ENCODE peak calls at places on chromosome 15, in six cellular contexts. H is fibroblast of mammary gland, L is fibroblast of pulmonary artery, E is A549, S is suprapubic skin, M is cardiac muscle cell. N is an unnamed sample.

GRCh38 chr15:77747175-77748077 is 114.7 kb upstream of the LINGO1 start:
- DNase-seq in H (no peak), L (no peak), M (no peak), S (no peak), E (no peak), N (no peak)

GRCh38 chr15:68268405-68268804 is 9.1 kb upstream of the FEM1B start:
- DNase-seq in E (no peak), S (no peak), L (no peak), H (no peak), M (no peak), N (no peak)

GRCh38 chr15:93942140-93942808 is 289.1 kb upstream of the MCTP2 start:
- DNase-seq in E (no peak), H (peak), S (no peak), M (no peak), L (no peak), N (peak)

GRCh38 chr15:101463265-101463664 is 26.2 kb downstream of the PCSK6 start:
- DNase-seq in E (no peak), H (no peak), L (no peak), M (no peak), S (no peak), N (no peak)

GRCh38 chr15:88882745-88883144 is 12.6 kb downstream of the HAPLN3 start:
- DNase-seq in M (no peak), H (peak), L (peak), S (no peak), E (no peak), N (peak)

GRCh38 chr15:101489633-101490407 is at the start of gene PCSK6:
- DNase-seq in L (no peak), M (peak), H (no peak), E (peak), S (no peak), N (no peak)

GRCh38 chr15:62758126-62758951 is 284.2 kb upstream of the TPM1 start:
- DNase-seq in M (peak), H (peak), L (peak), S (no peak), E (peak), N (peak)

GRCh38 chr15:75347222-75348033 is 589 bp downstream of the NEIL1 start:
- DNase-seq in L (no peak), S (peak), M (peak), H (no peak), E (no peak), N (peak)

GRCh38 chr15:67176195-67176971 is 78.1 kb downstream of the AAGAB start:
- DNase-seq in H (no peak), E (no peak), M (peak), L (no peak), S (peak), N (no peak)

GRCh38 chr15:88705769-88706165 is 67.0 kb downstream of the ISG20 start:
- DNase-seq in H (no peak), S (no peak), L (no peak), M (no peak), E (no peak), N (no peak)

GRCh38 chr15:89486726-89487050 is 9.7 kb downstream of the RHCG start:
- DNase-seq in H (no peak), S (no peak), E (no peak), L (no peak), M (no peak), N (no peak)

GRCh38 chr15:70726753-70727152 is 36.6 kb downstream of the UACA start:
- DNase-seq in M (peak), H (peak), S (no peak), L (no peak), E (no peak), N (no peak)

GRCh38 chr15:72237286-72238224 is 6.6 kb upstream of the PKM start:
- DNase-seq in M (no peak), L (peak), S (peak), H (peak), E (peak), N (peak)

GRCh38 chr15:88256261-88257230 is at the start of gene NTRK3:
- DNase-seq in L (peak), E (peak), S (no peak), H (no peak), M (peak), N (no peak)

GRCh38 chr15:80194186-80194585 is 41.4 kb downstream of the FAH start:
- DNase-seq in L (no peak), H (no peak), M (no peak), E (no peak), S (no peak), N (no peak)

GRCh38 chr15:82554351-82554750 is 14.1 kb upstream of the RPS17 start:
- DNase-seq in L (no peak), M (no peak), E (no peak), H (peak), S (no peak), N (no peak)

GRCh38 chr15:39041979-39042485 is 477.4 kb upstream of the RASGRP1 start:
- DNase-seq in L (no peak), H (no peak), S (no peak), E (no peak), M (no peak), N (no peak)

GRCh38 chr15:80942746-80943565 is 46.7 kb downstream of the MESD start:
- DNase-seq in L (no peak), M (no peak), H (peak), E (no peak), S (peak), N (no peak)

GRCh38 chr15:62888628-62889027 is 153.9 kb upstream of the TPM1 start:
- DNase-seq in L (no peak), S (no peak), H (peak), M (no peak), E (no peak), N (peak)

GRCh38 chr15:71374607-71375352 is 259.5 kb downstream of the THSD4 start:
- DNase-seq in L (peak), M (no peak), E (no peak), S (no peak), H (peak), N (peak)

GRCh38 chr15:78910836-78911235 is 34.0 kb downstream of the CTSH start:
- DNase-seq in L (no peak), E (no peak), S (no peak), H (no peak), M (no peak), N (no peak)

GRCh38 chr15:68829068-68829467 is 8.4 kb upstream of the ANP32A start:
- DNase-seq in L (peak), E (peak), S (no peak), H (peak), M (peak), N (no peak)

GRCh38 chr15:44397869-44398268 is 29.6 kb upstream of the CTDSPL2 start:
- DNase-seq in M (no peak), H (no peak), E (no peak), S (no peak), L (no peak), N (no peak)

GRCh38 chr15:69064649-69065048 is 50.2 kb downstream of the NOX5 start:
- DNase-seq in M (no peak), S (no peak), E (no peak), H (no peak), L (no peak), N (no peak)

GRCh38 chr15:76565366-76565765 is 228.8 kb downstream of the ISL2 start:
- DNase-seq in E (no peak), L (no peak), S (no peak), H (no peak), M (no peak), N (no peak)

GRCh38 chr15:67143646-67144045 is 78.2 kb downstream of the SMAD3 start:
- DNase-seq in M (no peak), L (no peak), S (no peak), H (no peak), E (no peak), N (no peak)

GRCh38 chr15:99084965-99085364 is 19.9 kb upstream of the SYNM start:
- DNase-seq in L (no peak), S (peak), E (no peak), M (no peak), H (no peak), N (no peak)

GRCh38 chr15:58453931-58454793 is 22.4 kb downstream of the LIPC start:
- DNase-seq in S (no peak), H (peak), E (no peak), M (no peak), L (no peak), N (peak)

GRCh38 chr15:74396445-74397238 is 29.2 kb upstream of the CYP11A1 start:
- DNase-seq in M (peak), S (no peak), H (peak), E (peak), L (no peak), N (peak)

GRCh38 chr15:76024021-76024768 is 12.0 kb upstream of the NRG4 start:
- DNase-seq in L (no peak), E (no peak), H (no peak), S (no peak), M (no peak), N (no peak)

GRCh38 chr15:93118904-93119303 is 29.9 kb upstream of the RGMA start:
- DNase-seq in S (no peak), H (no peak), L (no peak), M (no peak), E (no peak), N (no peak)

GRCh38 chr15:57377478-57377847 is 1.2 kb downstream of the CGNL1 start:
- DNase-seq in E (peak), H (no peak), L (no peak), S (no peak), M (no peak), N (no peak)

GRCh38 chr15:42137461-42138261 is 18.8 kb downstream of the PLA2G4F start:
- DNase-seq in E (peak), S (peak), L (peak), M (peak), H (peak), N (peak)

GRCh38 chr15:30895461-30896210 is 8.1 kb upstream of the FAN1 start:
- DNase-seq in M (no peak), H (no peak), S (no peak), E (no peak), L (no peak), N (no peak)
- TF ChIP-seq CTCF in M (no peak), H (no peak), S (no peak), E (no peak), L (no peak), N (no peak)

GRCh38 chr15:53536479-53537120 is 222.9 kb downstream of the WDR72 start:
- DNase-seq in L (no peak), E (peak), H (no peak), M (no peak), S (no peak), N (no peak)

GRCh38 chr15:53534105-53534839 is 225.2 kb downstream of the WDR72 start:
- DNase-seq in H (no peak), E (peak), L (no peak), S (no peak), M (no peak), N (no peak)

GRCh38 chr15:53535886-53536285 is 223.6 kb downstream of the WDR72 start:
- DNase-seq in S (no peak), E (no peak), L (no peak), M (no peak), H (no peak), N (no peak)

DNA sequence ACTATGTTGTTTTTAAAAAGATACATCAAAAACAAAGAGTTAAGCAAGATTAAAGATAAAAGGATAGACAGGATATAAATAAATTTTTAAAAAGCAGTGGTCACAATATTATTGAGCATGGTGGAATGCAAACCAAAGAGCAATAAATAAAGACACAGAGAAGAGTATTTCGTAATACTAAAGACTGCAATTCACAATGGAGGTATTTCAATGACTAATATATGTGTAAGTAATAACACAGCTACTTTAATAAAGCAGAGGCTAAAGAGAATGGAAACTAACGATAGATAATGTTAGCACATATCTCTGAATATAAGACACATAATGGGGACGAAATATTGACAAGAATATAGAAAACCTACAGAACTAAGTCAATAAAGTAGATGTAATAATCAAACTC is 219.6 kb downstream of the WDR72 start:
- DNase-seq in E (no peak), H (no peak), L (no peak), M (no peak), S (no peak), N (no peak)
- H3K4me3 ChIP-seq in E (no peak), H (no peak), L (no peak), M (peak), S (no peak), N (no peak)

GRCh38 chr15:25051399-25052154 is 96.8 kb downstream of the SNRPN start:
- DNase-seq in M (no peak), S (peak), L (no peak), H (no peak), E (no peak), N (no peak)
- TF ChIP-seq CTCF in M (no peak), S (no peak), L (no peak), H (no peak), E (no peak), N (no peak)

DNA sequence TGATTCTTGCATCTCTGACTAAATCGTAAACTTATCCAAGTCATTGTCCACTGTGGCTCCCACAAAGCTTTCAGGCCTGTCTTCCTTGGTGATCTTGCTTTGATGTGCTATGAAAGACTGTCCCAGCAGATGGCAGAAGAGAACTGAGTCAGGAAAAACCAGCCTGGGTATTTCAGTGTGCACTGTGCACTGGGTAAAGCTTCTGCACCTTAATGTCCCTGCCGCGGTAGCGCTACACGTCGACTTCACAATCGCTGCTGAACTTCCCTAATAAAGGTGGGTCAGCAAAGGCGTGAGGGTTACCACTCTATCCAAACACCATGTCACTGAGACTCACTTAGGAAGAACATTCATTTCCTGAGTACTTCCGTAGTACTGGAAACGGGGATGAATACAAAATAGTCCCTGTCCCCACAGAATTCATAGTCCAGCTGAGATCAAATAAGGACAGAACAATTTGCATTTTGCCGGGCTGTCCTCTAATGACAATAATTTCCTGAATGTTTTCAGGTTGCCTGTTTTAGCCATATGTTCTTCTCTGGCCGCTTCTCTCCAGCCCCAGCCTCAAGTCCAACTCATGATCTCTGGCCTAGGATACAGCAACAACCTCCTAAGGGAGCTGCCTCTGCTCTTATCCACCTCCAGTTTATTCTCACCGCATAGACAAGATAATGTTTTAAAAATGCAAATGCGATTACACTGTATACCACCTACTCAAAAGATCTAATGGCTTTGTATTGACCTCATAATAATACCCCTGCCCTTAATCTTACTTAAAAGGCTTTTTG is 83.6 kb upstream of the AKAP13 start:
- DNase-seq in E (peak), L (peak), H (peak), S (peak), M (peak), N (peak)
- H3K4me3 ChIP-seq in E (no peak), L (peak), H (peak), S (peak), M (no peak), N (peak)

GRCh38 chr15:40338041-40338657 is 2.6 kb downstream of the CCDC9B start:
- DNase-seq in M (peak), H (peak), E (peak), S (no peak), L (peak), N (peak)
- TF ChIP-seq CTCF in M (peak), H (peak), E (peak), S (peak), L (peak), N (peak)

GRCh38 chr15:32817570-32817969 is 99.8 kb downstream of the GREM1 start:
- DNase-seq in H (no peak), S (no peak), E (no peak), L (no peak), M (no peak), N (no peak)

GRCh38 chr15:32822739-32823138 is 104.9 kb downstream of the GREM1 start:
- DNase-seq in H (no peak), L (no peak), E (no peak), M (no peak), S (no peak), N (no peak)

GRCh38 chr15:32818758-32819405 is 101.1 kb downstream of the GREM1 start:
- DNase-seq in M (no peak), E (no peak), H (peak), L (peak), S (no peak), N (peak)

GRCh38 chr15:32823750-32824149 is 105.9 kb downstream of the GREM1 start:
- DNase-seq in H (no peak), S (no peak), L (no peak), E (no peak), M (no peak), N (no peak)

DNA sequence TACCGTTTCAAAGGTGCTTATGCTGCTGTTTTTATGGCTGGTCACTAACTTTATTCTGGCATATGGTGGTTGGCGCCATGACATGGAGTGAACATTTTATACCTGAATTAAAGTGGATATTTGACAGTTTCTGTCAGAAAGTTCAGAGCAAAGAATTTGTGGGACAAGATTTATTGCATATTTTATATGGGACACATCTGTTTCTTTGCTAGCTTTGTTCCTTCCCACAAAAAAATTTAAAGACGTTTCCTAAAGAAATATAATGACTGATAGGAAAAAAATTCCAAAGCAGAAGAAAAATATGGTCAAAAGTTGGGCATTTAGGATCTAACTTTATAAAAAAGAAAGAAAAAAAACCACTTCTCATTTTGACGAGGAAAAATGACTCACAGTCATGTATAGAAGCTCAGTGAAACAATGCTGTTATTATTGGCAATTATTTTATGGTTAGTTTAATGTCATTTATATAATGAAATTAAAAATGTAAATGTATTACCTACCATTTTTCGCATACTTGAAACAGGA is 101.7 kb downstream of the GREM1 start:
- DNase-seq in S (no peak), L (no peak), E (no peak), M (no peak), H (peak), N (no peak)
- H3K4me3 ChIP-seq in S (no peak), L (no peak), E (no peak), M (no peak), H (no peak), N (peak)

GRCh38 chr15:65595960-65596359 is 15.0 kb downstream of the INTS14 start:
- DNase-seq in L (peak), H (peak), S (no peak), M (peak), E (peak), N (no peak)
- TF ChIP-seq CTCF in L (peak), H (peak), S (no peak), M (peak), E (peak), N (no peak)

GRCh38 chr15:50641318-50641717 is 45.3 kb downstream of the TRPM7 start:
- DNase-seq in L (no peak), S (no peak), M (no peak), H (no peak), E (no peak), N (no peak)
- H3K4me3 ChIP-seq in L (no peak), S (no peak), M (no peak), H (no peak), E (no peak), N (no peak)

GRCh38 chr15:100254694-100255093 is 87.1 kb downstream of the ADAMTS17 start:
- DNase-seq in E (no peak), S (no peak), H (no peak), L (no peak), M (no peak), N (no peak)

GRCh38 chr15:100253640-100254039 is 88.1 kb downstream of the ADAMTS17 start:
- DNase-seq in E (no peak), L (no peak), S (peak), H (no peak), M (no peak), N (no peak)

GRCh38 chr15:100255644-100256043 is 86.1 kb downstream of the ADAMTS17 start:
- DNase-seq in H (no peak), E (no peak), S (peak), M (no peak), L (no peak), N (no peak)

GRCh38 chr15:100256985-100257650 is 84.7 kb downstream of the ADAMTS17 start:
- DNase-seq in E (no peak), M (no peak), H (no peak), L (no peak), S (peak), N (no peak)

DNA sequence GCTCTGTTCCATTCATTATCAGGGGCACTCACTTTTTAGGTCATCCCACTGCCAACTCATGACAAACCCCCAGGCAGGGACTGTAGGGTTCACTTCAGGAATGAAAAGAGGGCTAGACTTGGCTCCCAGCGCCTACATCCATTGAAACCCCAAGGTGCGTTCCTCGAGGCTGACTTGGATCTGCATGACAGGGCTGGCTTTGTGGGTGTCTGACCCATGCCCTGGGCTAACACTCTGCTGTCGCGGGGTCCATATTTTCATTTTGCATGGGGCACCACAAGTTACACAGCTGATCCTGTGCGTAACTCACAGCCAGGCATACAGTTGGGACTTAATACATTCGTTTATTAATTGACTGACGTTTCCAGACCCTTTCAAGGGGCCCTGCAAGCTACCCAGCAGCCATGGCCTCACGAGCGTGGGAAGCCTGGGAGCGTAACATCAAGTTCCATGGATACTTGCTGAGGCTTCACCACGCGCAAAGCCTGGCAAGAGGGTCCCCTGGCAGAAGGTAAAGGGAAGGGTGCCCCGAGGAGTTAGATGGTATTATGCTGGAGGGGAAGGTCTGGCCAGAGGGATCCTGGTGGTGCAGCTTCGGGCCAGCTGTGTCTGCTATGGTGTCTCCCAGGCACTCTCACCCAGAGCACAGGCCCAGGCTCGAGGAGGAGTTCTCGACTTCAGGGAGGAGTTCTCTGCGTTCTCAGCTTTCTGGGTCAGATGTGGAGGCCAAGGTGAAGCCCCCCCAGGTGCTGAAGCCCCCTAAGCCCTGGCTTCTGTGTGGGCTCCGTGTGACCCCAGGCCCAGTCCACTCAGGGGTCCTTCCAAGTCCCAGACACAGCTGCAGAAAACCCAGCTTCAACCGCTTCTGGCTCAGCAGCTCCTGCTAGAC is 85.4 kb downstream of the ADAMTS17 start:
- DNase-seq in L (no peak), M (no peak), H (no peak), E (no peak), S (peak), N (no peak)
- TF ChIP-seq CTCF in L (no peak), M (no peak), H (no peak), E (no peak), S (no peak), N (no peak)